ENCODE peak calls at places on chromosomes 16 and 17, in four cellular contexts. H is K562, U is GM12891, E is GM12878. Q is an unnamed sample.

GRCh38 chr17:81859906-81860755 is at the start of gene P4HB:
- DNase-seq in H (no peak), U (no peak), E (no peak), Q (no peak)

GRCh38 chr16:4828567-4829320 is 18.3 kb downstream of the GLYR1 start:
- DNase-seq in H (no peak), U (no peak), E (no peak), Q (no peak)

GRCh38 chr17:77695386-77695785 is 263.1 kb upstream of the TNRC6C start:
- DNase-seq in H (no peak), U (no peak), E (no peak), Q (no peak)

GRCh38 chr16:71526111-71526998 is at the start of gene CHST4:
- DNase-seq in H (peak; percentile 4), U (no peak), E (no peak), Q (no peak)

GRCh38 chr17:59357929-59358328 is 26.5 kb downstream of the YPEL2 start:
- DNase-seq in H (no peak), U (no peak), E (no peak), Q (no peak)

GRCh38 chr17:65131244-65131643 is 5.9 kb upstream of the RGS9 start:
- DNase-seq in H (no peak), U (no peak), E (no peak), Q (no peak)

GRCh38 chr17:17463821-17464220 is 13.0 kb upstream of the MED9 start:
- DNase-seq in H (no peak), U (no peak), E (no peak), Q (no peak)

GRCh38 chr16:81335669-81336068 is 20.9 kb downstream of the GAN start:
- DNase-seq in H (no peak), U (no peak), E (no peak), Q (no peak)

GRCh38 chr17:39699818-39700147 is at the start of gene ERBB2:
- DNase-seq in H (no peak), U (no peak), E (no peak), Q (no peak)

GRCh38 chr17:28911411-28912045 is 8.6 kb upstream of the DHRS13 start:
- DNase-seq in H (no peak), U (no peak), E (no peak), Q (no peak)

GRCh38 chr17:58667934-58668597 is 23.8 kb downstream of the TEX14 start:
- DNase-seq in H (no peak), U (no peak), E (no peak), Q (no peak)

GRCh38 chr16:11140466-11140865 is 115.5 kb downstream of the SOCS1 start:
- DNase-seq in H (no peak), U (no peak), E (no peak), Q (no peak)

GRCh38 chr17:75908201-75908600 is 3.5 kb upstream of the MRPL38 start:
- DNase-seq in H (no peak), U (no peak), E (no peak), Q (no peak)

GRCh38 chr17:75902406-75902805 is 2.3 kb downstream of the MRPL38 start:
- DNase-seq in H (no peak), U (no peak), E (no peak), Q (no peak)

GRCh38 chr17:75906143-75906884 is 1.6 kb upstream of the MRPL38 start:
- DNase-seq in H (no peak), U (no peak), E (no peak), Q (no peak)

GRCh38 chr17:75901727-75902126 is 3.0 kb downstream of the MRPL38 start:
- DNase-seq in H (no peak), U (no peak), E (no peak), Q (no peak)

DNA sequence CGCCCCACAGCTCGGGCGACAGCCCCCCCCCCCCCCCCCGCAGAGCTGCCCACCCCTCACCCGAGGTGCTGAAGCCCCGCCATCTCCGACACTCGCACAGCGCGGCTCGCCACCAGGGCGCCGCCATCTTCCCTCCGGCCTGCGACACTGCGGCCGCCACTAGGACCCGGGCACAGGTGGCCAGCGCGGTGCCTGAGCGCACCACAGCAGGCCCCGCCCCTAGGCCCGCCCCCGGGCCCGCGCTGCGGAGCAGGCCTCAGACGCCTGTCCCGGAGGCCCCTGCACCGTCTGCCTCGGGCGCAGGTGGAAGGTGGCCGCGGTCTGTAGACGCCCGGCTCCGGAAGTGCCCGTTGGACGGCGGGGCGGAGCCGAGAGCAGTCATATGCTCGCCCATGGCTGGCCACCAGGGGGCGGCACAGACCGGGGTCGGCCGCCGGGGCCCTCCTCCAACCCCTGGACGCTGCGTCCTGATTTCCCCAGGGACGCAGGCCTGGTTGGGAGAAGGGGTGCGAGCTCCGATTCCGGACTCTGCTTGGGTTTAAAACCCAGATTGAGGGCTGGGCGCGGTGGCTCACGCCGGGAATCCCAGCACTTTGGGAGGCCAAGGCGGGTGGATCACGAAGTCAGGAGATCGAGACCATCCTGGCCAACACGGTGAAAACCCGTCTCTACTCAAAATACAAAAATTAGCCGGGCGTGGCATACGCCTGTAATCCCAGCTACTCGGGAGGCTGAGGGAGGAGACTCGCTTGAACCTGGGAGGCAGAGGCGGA is at the start of gene MRPL38:
- DNase-seq in H (peak; percentile 96), U (peak; percentile 99), E (peak; percentile 80), Q (peak; percentile 99)
- TF ChIP-seq POLR2A in H (peak; percentile 67), U (peak; percentile 57), E (peak; percentile 91), Q (peak; percentile 84)

DNA sequence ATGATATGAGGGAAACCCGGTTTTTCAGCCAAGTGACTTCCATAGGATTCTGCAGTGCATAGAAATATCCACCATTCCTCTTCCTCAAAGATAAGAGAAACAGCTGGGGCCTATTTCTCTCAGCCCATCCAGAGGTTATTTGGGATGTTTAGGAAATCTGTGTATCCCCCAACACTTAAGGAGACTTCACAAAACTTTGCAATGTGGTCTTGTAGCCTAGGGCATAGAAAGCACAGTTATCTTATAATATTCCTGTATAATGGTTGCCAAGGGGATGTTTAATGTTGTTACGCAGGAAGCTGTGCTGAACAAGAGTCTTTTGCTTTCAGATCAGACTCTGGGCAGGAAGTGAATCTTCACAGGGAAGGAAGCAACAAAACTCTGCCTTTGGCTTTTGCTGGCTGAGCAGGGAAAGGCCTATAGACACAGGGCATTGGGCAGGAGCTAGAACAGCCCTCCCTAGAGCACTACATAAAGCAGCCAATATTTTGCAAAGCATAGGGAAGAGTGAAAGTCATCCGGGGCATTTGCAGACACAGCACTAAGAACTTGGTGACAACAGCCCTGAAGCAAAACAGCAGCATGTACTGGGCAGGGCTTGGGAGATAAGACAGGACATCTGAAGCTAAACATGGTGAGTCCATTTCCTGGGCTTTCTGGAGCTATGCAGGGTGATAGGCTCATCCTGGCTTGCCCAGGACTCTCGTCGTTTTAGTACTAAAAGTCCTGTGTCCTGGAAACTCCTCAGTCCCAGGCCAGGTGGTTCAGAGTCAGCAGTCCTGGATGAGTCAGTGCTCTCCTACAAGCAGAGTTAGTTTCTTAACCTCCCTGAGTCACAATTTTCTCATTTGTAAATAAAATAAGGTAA is 18.7 kb upstream of the BEAN1 start:
- DNase-seq in H (peak; percentile 16), U (no peak), E (no peak), Q (no peak)
- TF ChIP-seq POLR2AphosphoS5 in H (no peak), U (no peak), E (no peak), Q (no peak)

GRCh38 chr16:50839920-50840729 is 98.2 kb downstream of the CYLD start:
- DNase-seq in H (no peak), U (no peak), E (no peak), Q (no peak)

GRCh38 chr16:50838885-50839284 is 97.0 kb downstream of the CYLD start:
- DNase-seq in H (no peak), U (no peak), E (no peak), Q (no peak)

GRCh38 chr16:50839356-50839755 is 97.5 kb downstream of the CYLD start:
- DNase-seq in H (no peak), U (no peak), E (no peak), Q (no peak)

GRCh38 chr16:50837324-50837723 is 95.4 kb downstream of the CYLD start:
- DNase-seq in H (no peak), U (no peak), E (no peak), Q (no peak)

DNA sequence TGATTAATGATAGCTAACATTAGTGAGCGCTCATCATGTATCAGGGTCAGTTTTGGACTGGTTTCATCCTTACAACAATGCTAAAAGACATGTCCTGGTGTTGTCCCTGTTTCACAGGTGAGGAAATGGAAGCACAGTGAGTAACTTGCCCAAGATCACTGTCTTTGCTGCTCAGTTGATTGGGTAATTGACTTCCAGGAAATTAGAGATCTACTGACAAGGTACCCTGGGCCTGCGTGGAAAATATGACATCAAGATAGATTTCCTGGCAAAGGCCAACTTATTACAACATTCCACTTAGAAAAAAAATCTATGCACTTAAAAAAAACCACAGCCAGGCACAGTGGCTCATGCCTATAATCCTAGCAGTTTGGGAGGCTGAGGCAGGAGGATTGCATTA is 96.3 kb downstream of the CYLD start:
- DNase-seq in H (no peak), U (no peak), E (no peak), Q (no peak)
- TF ChIP-seq TAF1 in H (no peak), U (no peak), E (no peak), Q (no peak)

DNA sequence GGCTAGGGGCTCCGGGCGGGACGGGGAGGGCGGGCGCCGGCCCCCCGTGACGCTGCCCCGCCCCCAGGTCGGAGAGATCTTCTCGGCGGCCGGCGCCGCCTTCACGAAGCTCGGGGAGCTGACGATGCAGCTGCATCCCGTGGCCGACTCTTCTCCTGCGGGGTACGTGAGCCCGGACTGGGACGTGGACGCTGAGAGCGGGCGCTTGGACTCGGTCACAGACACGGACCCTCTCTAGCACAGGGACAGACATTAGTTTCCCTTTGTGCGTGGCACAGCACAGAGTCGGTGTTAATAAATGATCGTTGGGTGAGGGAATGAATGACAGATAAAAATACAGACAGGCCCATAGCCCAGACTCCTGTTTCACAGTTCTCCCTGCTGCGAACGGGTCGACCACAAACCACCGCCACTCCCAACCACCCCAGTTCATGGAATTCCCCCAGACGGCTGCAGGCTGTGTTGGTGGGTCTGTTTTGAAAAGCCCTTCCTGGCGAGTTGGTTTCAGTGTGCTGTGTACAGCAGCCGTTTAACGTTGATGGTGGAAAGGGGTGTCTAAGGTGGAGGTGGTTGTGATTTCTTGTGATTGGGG is 2.7 kb downstream of the RNASEK start:
- DNase-seq in H (no peak), U (no peak), E (peak; percentile 54), Q (no peak)
- TF ChIP-seq POLR2A in H (no peak), U (peak; percentile 91), E (peak; percentile 70), Q (peak; percentile 88)

GRCh38 chr16:68086336-68086821 is 1.2 kb downstream of the NFATC3 start:
- DNase-seq in H (peak; percentile 65), U (no peak), E (no peak), Q (no peak)

GRCh38 chr16:68083861-68084503 is 1.2 kb upstream of the NFATC3 start:
- DNase-seq in H (peak; percentile 34), U (no peak), E (no peak), Q (no peak)

GRCh38 chr16:68085259-68086071 is at the start of gene NFATC3:
- DNase-seq in H (peak; percentile 99), U (peak; percentile 88), E (no peak), Q (peak; percentile 88)

GRCh38 chr16:68083239-68083781 is 1.9 kb upstream of the NFATC3 start:
- DNase-seq in H (no peak), U (no peak), E (no peak), Q (no peak)

GRCh38 chr16:68084504-68085258 is 489 bp upstream of the NFATC3 start:
- DNase-seq in H (peak; percentile 97), U (peak; percentile 81), E (peak; percentile 71), Q (peak; percentile 88)
- TF ChIP-seq POLR2AphosphoS5 in H (peak; percentile 68), U (peak; percentile 86), E (peak; percentile 88), Q (peak; percentile 80)